ENCODE peak calls at places on chromosomes 12 and 14, in eight cellular contexts. B is HepG2, V is iPS DF 6.9, E is right atrium auricular region, Y is body of pancreas, Z is endodermal cell, M is uterus, A is GM23338. K is an unnamed sample.

GRCh38 chr14:101033006-101033405 is 129.5 kb upstream of the RTL1 start:
- DNase-seq in A (no peak), Y (no peak), E (no peak), B (no peak), M (no peak), V (no peak), Z (peak; percentile 6), K (no peak)

GRCh38 chr14:57078054-57078453 is 190.7 kb downstream of the EXOC5 start:
- DNase-seq in E (no peak), B (no peak), Z (no peak), V (no peak), A (no peak), M (no peak), Y (no peak), K (no peak)

GRCh38 chr14:77991128-77991772 is 178.9 kb upstream of the NRXN3 start:
- DNase-seq in V (no peak), Z (peak; percentile 53), M (no peak), B (peak; percentile 7), E (no peak), Y (peak; percentile 25), A (peak; percentile 57), K (no peak)

GRCh38 chr12:96368233-96368632 is 32.0 kb downstream of the CDK17 start:
- DNase-seq in M (no peak), Z (no peak), V (no peak), Y (peak; percentile 16), E (no peak), B (no peak), A (no peak), K (no peak)

GRCh38 chr12:2550470-2551090 is 244.2 kb upstream of the FKBP4 start:
- DNase-seq in M (no peak), A (no peak), E (no peak), B (no peak), Z (no peak), V (no peak), Y (no peak), K (no peak)

GRCh38 chr12:16473610-16474326 is 126.3 kb downstream of the MGST1 start:
- DNase-seq in B (no peak), Y (no peak), A (no peak), E (no peak), Z (no peak), M (no peak), V (no peak), K (no peak)

GRCh38 chr14:68757618-68758081 is 35.2 kb downstream of the ZFP36L1 start:
- DNase-seq in B (peak; percentile 39), Z (no peak), E (no peak), V (no peak), M (no peak), Y (no peak), A (no peak), K (no peak)

GRCh38 chr14:104893435-104894207 is 28.6 kb downstream of the CEP170B start:
- DNase-seq in V (no peak), E (no peak), B (no peak), Y (peak; percentile 61), A (no peak), M (peak; percentile 16), Z (peak; percentile 43), K (no peak)

GRCh38 chr12:89373772-89374572 is 21.7 kb upstream of the DUSP6 start:
- DNase-seq in B (no peak), V (no peak), Z (no peak), A (no peak), Y (peak; percentile 25), E (no peak), M (peak; percentile 42), K (no peak)

GRCh38 chr12:25202139-25202538 is 7.1 kb downstream of the ETFRF1 start:
- DNase-seq in V (no peak), B (no peak), M (no peak), Z (peak; percentile 50), A (no peak), E (no peak), Y (no peak), K (no peak)

GRCh38 chr14:71380271-71380670 is 473.0 kb downstream of the PCNX1 start:
- DNase-seq in E (no peak), M (no peak), V (no peak), B (no peak), Y (no peak), Z (no peak), A (peak; percentile 30), K (no peak)

GRCh38 chr12:49740930-49741881 is at the start of gene TMBIM6:
- DNase-seq in V (peak; percentile 100), Z (peak; percentile 100), A (peak; percentile 100), M (peak; percentile 100), Y (peak; percentile 100), E (peak; percentile 100), B (peak; percentile 100), K (peak; percentile 99)

GRCh38 chr14:100979780-100980179 is 76.3 kb upstream of the RTL1 start:
- DNase-seq in E (no peak), M (no peak), V (no peak), Y (no peak), A (no peak), Z (no peak), B (no peak), K (no peak)

GRCh38 chr12:64976131-64976530 is 145.0 kb downstream of the WIF1 start:
- DNase-seq in A (no peak), M (no peak), V (no peak), Y (no peak), B (no peak), E (no peak), Z (no peak), K (no peak)

GRCh38 chr14:89617471-89618291 is 200.6 kb upstream of the FOXN3 start:
- DNase-seq in Z (peak; percentile 66), A (peak; percentile 68), B (peak; percentile 12), Y (peak; percentile 55), V (no peak), M (no peak), E (peak; percentile 70), K (no peak)
- H3K4me1 ChIP-seq in Z (peaks cover 14% of the 10 kb centered on the region), A (peaks cover 54% of the 10 kb centered on the region), B (peaks cover 71% of the 10 kb centered on the region), Y (peaks cover 40% of the 10 kb centered on the region), V (peaks cover 7% of the 10 kb centered on the region), M (no peaks in the 10 kb centered on the region), E (no peaks in the 10 kb centered on the region), K (peaks cover 14% of the 10 kb centered on the region)

GRCh38 chr12:106332536-106332935 is 25.0 kb upstream of the POLR3B start:
- DNase-seq in B (no peak), Z (no peak), M (no peak), E (no peak), V (no peak), Y (no peak), A (no peak), K (no peak)

GRCh38 chr12:106327256-106327852 is 24.8 kb downstream of the TCP11L2 start:
- DNase-seq in A (no peak), B (no peak), Z (no peak), E (no peak), Y (no peak), M (no peak), V (no peak), K (no peak)

GRCh38 chr12:106331594-106331993 is 26.0 kb upstream of the POLR3B start:
- DNase-seq in A (peak; percentile 12), E (no peak), V (no peak), M (no peak), Z (no peak), B (no peak), Y (no peak), K (no peak)

GRCh38 chr12:106328735-106329134 is 26.2 kb downstream of the TCP11L2 start:
- DNase-seq in B (no peak), A (no peak), E (no peak), M (no peak), V (no peak), Z (no peak), Y (no peak), K (no peak)

DNA sequence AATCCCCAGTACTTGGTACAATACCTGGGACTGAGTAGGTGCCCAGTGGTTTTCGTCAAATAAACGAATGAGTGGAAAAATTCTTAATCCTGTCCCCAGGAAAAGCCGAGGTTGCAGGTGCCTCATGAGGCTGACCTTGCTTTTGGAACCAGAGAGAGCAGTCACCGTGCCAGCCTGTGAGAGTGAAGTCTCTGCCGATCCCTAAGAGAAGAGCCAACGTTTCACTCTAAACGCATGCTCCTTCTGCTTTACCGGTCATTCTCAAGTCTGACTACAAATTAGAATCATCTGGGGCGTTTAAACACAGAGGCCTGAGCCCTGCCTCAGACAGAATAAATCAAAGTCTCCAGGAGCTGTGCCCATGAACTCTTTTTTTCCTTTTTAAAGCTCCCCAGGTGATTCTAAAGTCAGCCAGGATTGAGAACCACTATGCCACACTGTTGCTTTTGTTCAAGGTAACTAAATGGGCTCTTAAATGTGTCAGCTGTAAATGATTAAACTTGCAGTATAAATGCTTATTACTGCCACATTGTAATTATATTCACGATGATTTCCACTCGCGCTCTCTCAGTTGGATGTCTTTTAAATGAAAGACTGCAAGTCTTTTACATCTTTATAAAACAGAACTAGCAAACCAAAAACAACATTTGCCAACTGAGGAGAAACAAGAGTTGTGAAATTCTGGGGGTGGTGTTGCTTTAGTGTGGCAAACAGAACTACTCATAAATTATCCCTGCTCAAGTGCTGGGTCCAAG is 26.9 kb downstream of the TCP11L2 start:
- DNase-seq in M (peak; percentile 25), A (no peak), Z (peak; percentile 51), E (no peak), Y (peak; percentile 15), B (no peak), V (no peak), K (no peak)
- H3K27ac ChIP-seq in M (peak overlapping the region; percentile 60), A (no peak overlapping the region), Z (no peak overlapping the region), E (no peak overlapping the region), Y (peak overlapping the region; percentile 52), B (no peak overlapping the region), V (no peak overlapping the region), K (no peak overlapping the region)

DNA sequence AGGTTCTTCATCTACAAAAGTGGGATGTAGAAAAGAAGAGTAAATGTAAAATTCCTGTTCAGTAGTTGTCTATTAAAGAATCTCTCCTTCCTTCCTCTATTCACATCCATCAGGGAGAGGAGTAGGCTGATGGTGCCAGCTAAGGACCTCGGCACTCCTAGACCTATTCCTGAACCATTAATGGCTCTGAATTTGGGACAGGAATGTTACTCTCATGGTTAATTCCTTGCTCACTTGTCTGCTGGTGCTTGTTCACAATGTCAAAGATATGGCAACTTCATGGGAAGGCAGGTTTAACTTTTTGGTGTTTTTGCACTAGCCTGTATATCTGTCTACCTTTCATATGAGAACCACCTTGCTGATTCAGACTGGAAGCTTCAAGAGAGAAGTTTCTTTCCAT is 206.6 kb downstream of the DAD1 start:
- DNase-seq in E (no peak), M (no peak), V (no peak), Y (no peak), Z (no peak), B (no peak), A (no peak), K (no peak)
- H3K4me1 ChIP-seq in E (no peaks in the 10 kb centered on the region), M (no peaks in the 10 kb centered on the region), V (no peaks in the 10 kb centered on the region), Y (peaks cover 8% of the 10 kb centered on the region), Z (peaks cover 51% of the 10 kb centered on the region), B (no peaks in the 10 kb centered on the region), A (peaks cover 8% of the 10 kb centered on the region), K (peaks cover 12% of the 10 kb centered on the region)

GRCh38 chr12:9390761-9391160 is 182.6 kb upstream of the PZP start:
- DNase-seq in M (no peak), B (no peak), Y (no peak), E (no peak), Z (no peak), V (no peak), A (no peak), K (no peak)

GRCh38 chr12:9389796-9390195 is 181.6 kb upstream of the PZP start:
- DNase-seq in A (no peak), V (no peak), Z (peak; percentile 56), M (no peak), Y (no peak), E (no peak), B (no peak), K (no peak)

GRCh38 chr12:9391751-9392240 is 183.6 kb upstream of the PZP start:
- DNase-seq in A (no peak), V (no peak), M (no peak), E (no peak), Y (no peak), B (peak; percentile 47), Z (peak; percentile 44), K (no peak)

GRCh38 chr12:9388379-9388778 is 180.2 kb upstream of the PZP start:
- DNase-seq in E (no peak), Z (peak; percentile 41), A (no peak), M (no peak), Y (no peak), B (no peak), V (no peak), K (no peak)

GRCh38 chr12:9392842-9393241 is 184.6 kb upstream of the PZP start:
- DNase-seq in E (no peak), A (no peak), V (no peak), Y (no peak), B (no peak), Z (no peak), M (no peak), K (no peak)
- H3K27ac ChIP-seq in E (no peak overlapping the region), A (no peak overlapping the region), V (no peak overlapping the region), Y (no peak overlapping the region), B (no peak overlapping the region), Z (no peak overlapping the region), M (no peak overlapping the region), K (no peak overlapping the region)